ENCODE peak calls at places on chromosomes 6 and 20, in five cellular contexts. E is astrocyte; T is AG04450; Z is aorta; M is CD4-positive, alpha-beta memory T cell. I is an unnamed sample.
A peak's percentile ranks its signal among the peaks of the same experiment; 100 is the strongest.

GRCh38 chr6:90411292-90411781 is 114.7 kb upstream of the BACH2 start:
- DNase-seq in E (peak; percentile 64), Z (no peak), T (no peak), M (peak; percentile 56), I (no peak)

GRCh38 chr20:25127761-25128537 is 46.0 kb upstream of the VSX1 start:
- DNase-seq in E (no peak), T (no peak), M (no peak), Z (no peak), I (no peak)

GRCh38 chr6:132188865-132189264 is 212.4 kb downstream of the MOXD1 start:
- DNase-seq in M (no peak), Z (no peak), E (peak; percentile 92), T (no peak), I (no peak)

GRCh38 chr20:34621383-34622367 is 55.2 kb downstream of the PIGU start:
- DNase-seq in T (no peak), Z (no peak), E (no peak), M (no peak), I (no peak)

GRCh38 chr6:54847799-54848597 is 1.4 kb downstream of the FAM83B start:
- DNase-seq in Z (no peak), T (peak; percentile 11), E (peak; percentile 10), M (no peak), I (no peak)

GRCh38 chr20:13430346-13431002 is 208.3 kb downstream of the TASP1 start:
- DNase-seq in T (no peak), Z (no peak), E (peak; percentile 82), M (no peak), I (no peak)

GRCh38 chr6:168895102-168895812 is 358.4 kb downstream of the THBS2 start:
- DNase-seq in Z (peak; percentile 87), T (peak; percentile 36), M (peak; percentile 74), E (peak; percentile 39), I (peak; percentile 91)

GRCh38 chr20:2750343-2751251 is 49.8 kb downstream of the CPXM1 start:
- DNase-seq in E (no peak), T (no peak), M (no peak), Z (peak; percentile 72), I (peak; percentile 89)

GRCh38 chr6:159681104-159681503 is 11.9 kb downstream of the SOD2 start:
- DNase-seq in Z (no peak), E (no peak), T (no peak), M (no peak), I (no peak)

GRCh38 chr20:15618912-15619311 is 954.3 kb downstream of the KIF16B start:
- DNase-seq in T (no peak), E (no peak), M (no peak), Z (no peak), I (no peak)

GRCh38 chr6:45436544-45437440 is 59.1 kb upstream of the SUPT3H start:
- DNase-seq in T (no peak), E (peak; percentile 92), M (peak; percentile 18), Z (no peak), I (no peak)

GRCh38 chr20:38798266-38798665 is 7.2 kb upstream of the PPP1R16B start:
- DNase-seq in E (no peak), Z (no peak), M (no peak), T (no peak), I (no peak)

GRCh38 chr20:12847862-12848261 is 160.9 kb upstream of the SPTLC3 start:
- DNase-seq in Z (no peak), E (no peak), T (no peak), M (no peak), I (no peak)

GRCh38 chr6:25389501-25389900 is 110.3 kb downstream of the CARMIL1 start:
- DNase-seq in T (no peak), E (peak; percentile 73), M (no peak), Z (no peak), I (no peak)

GRCh38 chr6:12602951-12603710 is 113.4 kb upstream of the PHACTR1 start:
- DNase-seq in M (no peak), T (no peak), E (peak; percentile 57), Z (peak; percentile 51), I (peak; percentile 54)

GRCh38 chr20:46055269-46055668 is 26.3 kb downstream of the SLC12A5 start:
- DNase-seq in M (no peak), T (no peak), E (no peak), Z (no peak), I (no peak)

GRCh38 chr6:125789167-125789566 is 1.6 kb upstream of the NCOA7 start:
- DNase-seq in Z (no peak), M (no peak), E (no peak), T (no peak), I (peak; percentile 72)

GRCh38 chr6:124869412-124869811 is 92.8 kb upstream of the RNF217 start:
- DNase-seq in Z (no peak), E (no peak), T (no peak), M (no peak), I (no peak)

GRCh38 chr6:54260025-54260424 is 48.2 kb upstream of the TINAG start:
- DNase-seq in E (no peak), T (no peak), Z (no peak), M (no peak), I (no peak)

GRCh38 chr6:168935628-168936010 is 318.0 kb downstream of the THBS2 start:
- DNase-seq in T (no peak), Z (no peak), M (no peak), E (no peak), I (no peak)

GRCh38 chr6:80197474-80197873 is 91.0 kb downstream of the BCKDHB start:
- DNase-seq in M (no peak), T (no peak), Z (no peak), E (peak; percentile 48), I (no peak)

GRCh38 chr6:167572841-167573271 is 248.0 kb downstream of the TTLL2 start:
- DNase-seq in T (no peak), E (no peak), M (no peak), Z (no peak), I (no peak)

GRCh38 chr6:11222385-11223277 is 9.8 kb downstream of the NEDD9 start:
- DNase-seq in T (no peak), M (no peak), Z (no peak), E (no peak), I (no peak)

GRCh38 chr6:11224252-11224965 is 8.1 kb downstream of the NEDD9 start:
- DNase-seq in T (no peak), Z (no peak), E (peak; percentile 75), M (peak; percentile 61), I (no peak)

GRCh38 chr6:11224966-11225463 is 7.5 kb downstream of the NEDD9 start:
- DNase-seq in T (no peak), M (no peak), E (no peak), Z (no peak), I (no peak)

GRCh38 chr6:11221623-11222384 is 10.7 kb downstream of the NEDD9 start:
- DNase-seq in T (no peak), E (no peak), M (no peak), Z (no peak), I (no peak)

DNA sequence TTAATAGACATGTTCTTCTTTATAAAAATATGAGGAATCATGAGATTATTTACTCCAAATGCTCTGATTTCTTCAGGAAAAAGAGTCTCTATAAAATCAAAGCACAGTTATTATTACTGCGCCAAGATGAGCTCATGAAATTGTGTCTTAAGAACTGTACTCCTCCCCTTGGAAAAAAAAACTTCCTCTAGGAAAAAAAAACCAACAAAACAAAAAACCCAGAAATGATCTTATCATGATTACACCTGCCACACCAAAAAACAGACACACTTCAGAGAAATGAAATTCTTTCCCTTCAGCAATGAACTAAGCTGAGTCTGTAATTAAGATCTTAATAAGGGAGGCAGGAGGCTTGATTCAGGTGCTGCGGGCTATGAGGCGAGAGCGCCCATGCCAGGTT is 9.2 kb downstream of the NEDD9 start:
- DNase-seq in Z (no peak), T (no peak), M (no peak), E (no peak), I (no peak)
- H3K27ac ChIP-seq in Z (no peak overlapping the region), T (no peak overlapping the region), M (peak overlapping the region; percentile 43), E (no peak overlapping the region), I (no peak overlapping the region)

GRCh38 chr6:150033197-150033771 is 8.0 kb upstream of the RAET1L start:
- DNase-seq in E (no peak), M (no peak), Z (no peak), T (no peak), I (no peak)

GRCh38 chr6:150043096-150043495 is 17.8 kb upstream of the RAET1L start:
- DNase-seq in E (no peak), Z (no peak), T (no peak), M (no peak), I (no peak)

GRCh38 chr6:150037526-150038201 is 12.3 kb upstream of the RAET1L start:
- DNase-seq in M (no peak), E (no peak), T (no peak), Z (no peak), I (no peak)

GRCh38 chr6:150036081-150036480 is 10.7 kb upstream of the RAET1L start:
- DNase-seq in T (no peak), E (no peak), Z (no peak), M (no peak), I (no peak)

GRCh38 chr6:150038202-150038830 is 13.0 kb upstream of the RAET1L start:
- DNase-seq in T (no peak), M (no peak), E (no peak), Z (no peak), I (no peak)
- H3K4me3 ChIP-seq in T (no peak overlapping the region), M (no peak overlapping the region), E (no peak overlapping the region), Z (no peak overlapping the region), I (no peak overlapping the region)

DNA sequence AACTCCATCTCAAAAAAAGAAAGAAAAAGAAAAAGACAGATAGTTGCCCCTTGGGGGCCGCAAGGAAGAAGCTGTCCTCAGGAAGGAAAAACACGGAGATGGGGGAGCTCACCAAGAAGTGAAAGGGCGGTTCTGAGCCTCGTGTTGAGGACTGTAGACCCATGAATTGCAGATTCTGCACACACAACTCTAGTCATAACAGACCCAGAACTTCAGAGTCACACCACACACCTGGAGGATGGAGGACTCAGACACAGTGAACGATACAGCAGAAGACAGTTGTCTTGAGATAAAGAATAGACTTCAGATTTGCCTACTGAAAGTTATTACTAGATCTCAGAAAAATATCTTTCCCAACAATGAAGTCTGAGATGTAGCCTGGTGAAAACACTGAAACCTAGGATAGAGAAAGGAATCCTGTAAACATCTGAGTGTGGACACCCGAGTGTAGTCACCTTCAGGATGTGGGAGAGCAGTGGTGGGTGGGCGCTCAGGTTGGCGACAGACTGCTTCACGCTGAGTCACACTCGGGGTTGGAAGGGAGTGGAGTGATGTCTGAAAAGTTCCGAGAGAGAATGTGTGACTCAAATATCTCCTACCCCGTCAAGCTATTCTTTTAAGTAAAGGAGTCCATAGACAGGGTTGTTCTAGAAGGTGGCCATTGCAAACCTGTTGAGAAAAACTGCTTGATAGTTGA is 88.1 kb downstream of the MAP3K4 start:
- DNase-seq in T (peak; percentile 13), E (peak; percentile 92), M (peak; percentile 64), Z (no peak), I (no peak)
- H3K27ac ChIP-seq in T (no peak overlapping the region), E (peak overlapping the region; percentile 62), M (peak overlapping the region; percentile 90), Z (no peak overlapping the region), I (no peak overlapping the region)

DNA sequence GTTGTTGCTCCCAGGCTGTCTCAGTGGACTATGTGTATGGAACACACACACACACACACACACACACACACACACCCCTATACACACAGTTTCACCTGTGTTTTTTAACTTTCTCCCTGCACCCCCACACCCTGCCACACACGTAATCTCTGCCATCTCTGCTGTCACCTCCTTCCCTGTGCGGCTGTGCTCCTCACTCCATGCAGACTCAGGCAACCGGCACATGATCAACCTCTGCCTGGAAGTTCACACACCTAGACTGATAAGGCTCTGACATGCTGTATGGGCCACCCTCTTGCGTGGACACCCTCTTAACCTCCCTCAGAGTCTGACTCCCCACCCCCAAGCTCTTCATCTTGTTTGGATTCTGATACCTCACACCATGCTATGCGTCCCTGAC is 152.3 kb upstream of the THEMIS start:
- DNase-seq in T (no peak), E (no peak), Z (no peak), M (no peak), I (no peak)
- H3K4me3 ChIP-seq in T (no peak overlapping the region), E (no peak overlapping the region), Z (no peak overlapping the region), M (no peak overlapping the region), I (no peak overlapping the region)

I was measured in Karpas-422.